ENCODE peak calls at places on chromosomes 16 and 17, in four cellular contexts. One of them, this sample, is unnamed.
A peak's percentile ranks its signal among the peaks of the same experiment; 100 is the strongest.

GRCh38 chr16:88846088-88846487 is 10.7 kb downstream of the GALNS start:
- DNase-seq in NCI-H1105 treated with DMSO at 0.1 percent for 48 hours: no peak
- DNase-seq in omental fat pad: no peak
- DNase-seq in retina: no peak
- DNase-seq in this sample: no peak

GRCh38 chr16:85525464-85526117 is 87.5 kb upstream of the GSE1 start:
- DNase-seq in NCI-H1105 treated with DMSO at 0.1 percent for 48 hours: no peak
- DNase-seq in omental fat pad: no peak
- DNase-seq in retina: no peak
- DNase-seq in this sample: no peak

GRCh38 chr17:72822358-72823023 is 270.0 kb downstream of the SLC39A11 start:
- DNase-seq in NCI-H1105 treated with DMSO at 0.1 percent for 48 hours: no peak
- DNase-seq in omental fat pad: no peak
- DNase-seq in retina: no peak
- DNase-seq in this sample: no peak

GRCh38 chr17:60224064-60224463 is 74.3 kb downstream of the CA4 start:
- DNase-seq in NCI-H1105 treated with DMSO at 0.1 percent for 48 hours: no peak
- DNase-seq in omental fat pad: no peak
- DNase-seq in retina: no peak
- DNase-seq in this sample: no peak

GRCh38 chr16:70656712-70657263 is 10.4 kb downstream of the IL34 start:
- DNase-seq in NCI-H1105 treated with DMSO at 0.1 percent for 48 hours: no peak
- DNase-seq in omental fat pad: no peak
- DNase-seq in retina: no peak
- DNase-seq in this sample: no peak

GRCh38 chr17:77749316-77749715 is 209.2 kb upstream of the TNRC6C start:
- DNase-seq in NCI-H1105 treated with DMSO at 0.1 percent for 48 hours: no peak
- DNase-seq in omental fat pad: no peak
- DNase-seq in retina: no peak
- DNase-seq in this sample: no peak

GRCh38 chr17:80908776-80909175 is 82.9 kb upstream of the CHMP6 start:
- DNase-seq in NCI-H1105 treated with DMSO at 0.1 percent for 48 hours: no peak
- DNase-seq in omental fat pad: no peak
- DNase-seq in retina: no peak
- DNase-seq in this sample: no peak

GRCh38 chr16:88781140-88782077 is 3.6 kb downstream of the PIEZO1 start:
- DNase-seq in NCI-H1105 treated with DMSO at 0.1 percent for 48 hours: no peak
- DNase-seq in omental fat pad: no peak
- DNase-seq in retina: no peak
- DNase-seq in this sample: no peak

GRCh38 chr17:75393523-75394331 is 11.8 kb downstream of the GRB2 start:
- DNase-seq in NCI-H1105 treated with DMSO at 0.1 percent for 48 hours: peak; percentile 96
- DNase-seq in omental fat pad: peak; percentile 95
- DNase-seq in retina: peak; percentile 93
- DNase-seq in this sample: peak; percentile 93

GRCh38 chr17:18159551-18160120 is 24.0 kb upstream of the ALKBH5 start:
- DNase-seq in NCI-H1105 treated with DMSO at 0.1 percent for 48 hours: no peak
- DNase-seq in omental fat pad: no peak
- DNase-seq in retina: no peak
- DNase-seq in this sample: no peak

This sample was measured in pulmonary artery endothelial cell.